ENCODE peak calls at places on chromosomes 1 and 21, in four cellular contexts. One of them, this sample, is unnamed.

GRCh38 chr1:60657926-60658325 is 424.4 kb upstream of the NFIA start:
- DNase-seq in stomach: no peak
- DNase-seq in cardiac muscle cell: no peak
- DNase-seq in progenitor cell of endocrine pancreas: no peak
- DNase-seq in this sample: no peak

GRCh38 chr1:152018537-152018936 is 18.3 kb downstream of the S100A11 start:
- DNase-seq in stomach: no peak
- DNase-seq in cardiac muscle cell: peak
- DNase-seq in progenitor cell of endocrine pancreas: no peak
- DNase-seq in this sample: no peak

GRCh38 chr1:171251741-171252300 is 3.5 kb downstream of the FMO1 start:
- DNase-seq in stomach: no peak
- DNase-seq in cardiac muscle cell: peak
- DNase-seq in progenitor cell of endocrine pancreas: peak
- DNase-seq in this sample: peak

GRCh38 chr1:178362784-178363183 is 134.0 kb downstream of the CLEC20A start:
- DNase-seq in stomach: no peak
- DNase-seq in cardiac muscle cell: peak
- DNase-seq in progenitor cell of endocrine pancreas: no peak
- DNase-seq in this sample: no peak

GRCh38 chr1:247322437-247322836 is 9.2 kb downstream of the ZNF496 start:
- DNase-seq in stomach: no peak
- DNase-seq in cardiac muscle cell: no peak
- DNase-seq in progenitor cell of endocrine pancreas: no peak
- DNase-seq in this sample: no peak

GRCh38 chr1:168187180-168187579 is 8.4 kb downstream of the TIPRL start:
- DNase-seq in stomach: no peak
- DNase-seq in cardiac muscle cell: no peak
- DNase-seq in progenitor cell of endocrine pancreas: no peak
- DNase-seq in this sample: no peak

GRCh38 chr21:34558960-34559631 is 47.1 kb upstream of the KCNE1 start:
- DNase-seq in stomach: no peak
- DNase-seq in cardiac muscle cell: no peak
- DNase-seq in progenitor cell of endocrine pancreas: no peak
- DNase-seq in this sample: no peak

GRCh38 chr1:84996846-84997666 is at the start of gene MCOLN2:
- DNase-seq in stomach: peak
- DNase-seq in cardiac muscle cell: peak
- DNase-seq in progenitor cell of endocrine pancreas: peak
- DNase-seq in this sample: peak

GRCh38 chr1:109256971-109257681 is 7.8 kb downstream of the CELSR2 start:
- DNase-seq in stomach: no peak
- DNase-seq in cardiac muscle cell: no peak
- DNase-seq in progenitor cell of endocrine pancreas: no peak
- DNase-seq in this sample: no peak

GRCh38 chr21:27290020-27290419 is 323.1 kb upstream of the ADAMTS5 start:
- DNase-seq in stomach: no peak
- DNase-seq in cardiac muscle cell: no peak
- DNase-seq in progenitor cell of endocrine pancreas: no peak
- DNase-seq in this sample: no peak

GRCh38 chr21:14977814-14978213 is 87.0 kb downstream of the NRIP1 start:
- DNase-seq in stomach: no peak
- DNase-seq in cardiac muscle cell: no peak
- DNase-seq in progenitor cell of endocrine pancreas: no peak
- DNase-seq in this sample: no peak

DNA sequence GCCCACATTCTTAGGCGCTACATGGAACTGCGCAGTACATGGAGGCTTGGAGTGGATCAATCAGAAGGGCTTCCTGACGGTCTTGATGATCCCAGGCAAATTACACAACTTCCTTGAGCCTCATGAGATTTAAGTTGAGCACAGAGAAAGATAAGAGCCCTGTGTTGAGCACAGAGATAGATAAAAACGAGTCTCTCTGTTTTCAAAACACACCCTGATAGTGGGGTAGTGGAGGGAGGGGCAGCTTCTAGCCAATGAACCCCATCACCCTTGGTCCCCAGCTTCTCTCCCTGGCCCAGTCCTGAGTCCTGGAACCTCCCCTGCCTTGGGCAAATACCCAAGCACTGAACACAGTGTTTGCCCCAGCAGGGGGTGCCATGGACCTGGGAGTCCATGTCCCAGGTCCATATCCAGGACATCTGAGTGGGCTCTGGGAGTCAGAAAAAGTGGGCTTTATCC is 9.1 kb downstream of the POU3F1 start:
- DNase-seq in stomach: no peak
- DNase-seq in cardiac muscle cell: peak
- DNase-seq in progenitor cell of endocrine pancreas: no peak
- DNase-seq in this sample: peak
- TF ChIP-seq CTCF in stomach: no peak
- TF ChIP-seq CTCF in cardiac muscle cell: peak
- TF ChIP-seq CTCF in progenitor cell of endocrine pancreas: peak
- TF ChIP-seq CTCF in this sample: no peak

DNA sequence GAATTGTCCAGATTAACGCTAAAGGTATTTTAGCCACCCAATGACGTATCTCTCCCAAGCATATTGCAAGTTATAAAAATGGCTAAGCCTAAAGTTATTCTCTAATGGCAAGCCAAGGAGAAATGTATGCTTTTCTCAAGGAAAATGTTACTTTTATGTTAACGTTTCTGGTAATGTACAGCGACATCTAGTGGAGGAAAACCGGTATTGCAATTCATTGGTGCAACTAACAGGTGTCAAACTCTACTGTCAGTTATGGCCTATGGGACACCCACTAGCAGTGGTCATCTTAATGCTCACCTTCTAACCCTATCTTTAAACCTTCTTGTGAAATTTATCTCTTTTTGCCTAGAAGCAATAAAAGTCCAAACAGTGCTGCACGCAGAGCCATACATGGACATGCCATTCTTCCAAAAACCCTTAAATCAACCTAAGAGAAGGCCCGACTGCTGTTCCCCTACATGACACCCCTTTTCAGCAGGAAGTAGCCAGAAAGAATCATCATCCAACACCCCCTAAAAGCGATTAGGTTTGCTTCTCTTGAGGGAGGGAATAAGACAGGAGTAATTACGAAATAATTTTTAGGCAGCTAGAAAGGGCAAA is 68.7 kb upstream of the LRIF1 start:
- DNase-seq in stomach: no peak
- DNase-seq in cardiac muscle cell: peak
- DNase-seq in progenitor cell of endocrine pancreas: peak
- DNase-seq in this sample: peak
- TF ChIP-seq CTCF in stomach: peak
- TF ChIP-seq CTCF in cardiac muscle cell: peak
- TF ChIP-seq CTCF in progenitor cell of endocrine pancreas: peak
- TF ChIP-seq CTCF in this sample: peak

GRCh38 chr21:37268186-37268503 is 1.0 kb upstream of the VPS26C start:
- DNase-seq in stomach: no peak
- DNase-seq in cardiac muscle cell: no peak
- DNase-seq in progenitor cell of endocrine pancreas: no peak
- DNase-seq in this sample: no peak

GRCh38 chr21:37267269-37268185 is at the start of gene VPS26C:
- DNase-seq in stomach: peak
- DNase-seq in cardiac muscle cell: peak
- DNase-seq in progenitor cell of endocrine pancreas: peak
- DNase-seq in this sample: peak

GRCh38 chr21:37263827-37264226 is 3.3 kb downstream of the VPS26C start:
- DNase-seq in stomach: no peak
- DNase-seq in cardiac muscle cell: no peak
- DNase-seq in progenitor cell of endocrine pancreas: no peak
- DNase-seq in this sample: no peak

GRCh38 chr21:37266515-37267221 is 466 bp downstream of the VPS26C start:
- DNase-seq in stomach: peak
- DNase-seq in cardiac muscle cell: peak
- DNase-seq in progenitor cell of endocrine pancreas: peak
- DNase-seq in this sample: no peak

DNA sequence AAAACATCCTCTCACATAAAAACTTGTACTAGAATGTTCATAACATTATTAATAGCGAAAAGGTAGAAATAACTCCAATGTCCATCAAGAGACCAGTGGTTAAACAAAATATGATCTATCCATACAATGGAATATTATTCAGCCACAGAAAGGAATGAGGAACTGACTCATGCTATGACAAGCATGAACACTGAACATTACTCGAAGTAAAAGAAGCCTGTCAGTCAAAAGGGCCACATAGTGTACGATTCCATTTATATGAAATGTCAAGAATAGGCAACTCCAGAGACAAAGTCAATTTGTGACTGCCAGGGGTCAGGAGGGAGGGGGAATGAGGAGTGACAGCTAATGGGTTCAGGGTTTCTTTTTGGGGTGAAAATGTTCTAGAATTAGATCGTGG is 2.3 kb downstream of the VPS26C start:
- DNase-seq in stomach: no peak
- DNase-seq in cardiac muscle cell: no peak
- DNase-seq in progenitor cell of endocrine pancreas: no peak
- DNase-seq in this sample: no peak
- TF ChIP-seq CTCF in stomach: no peak
- TF ChIP-seq CTCF in cardiac muscle cell: no peak
- TF ChIP-seq CTCF in progenitor cell of endocrine pancreas: no peak
- TF ChIP-seq CTCF in this sample: no peak

GRCh38 chr1:93000291-93000690 is 39.0 kb upstream of the DIPK1A start:
- DNase-seq in stomach: no peak
- DNase-seq in cardiac muscle cell: no peak
- DNase-seq in progenitor cell of endocrine pancreas: no peak
- DNase-seq in this sample: no peak

GRCh38 chr1:93000751-93001175 is 39.5 kb upstream of the DIPK1A start:
- DNase-seq in stomach: no peak
- DNase-seq in cardiac muscle cell: peak
- DNase-seq in progenitor cell of endocrine pancreas: no peak
- DNase-seq in this sample: no peak

GRCh38 chr1:93004566-93005251 is 43.4 kb upstream of the DIPK1A start:
- DNase-seq in stomach: no peak
- DNase-seq in cardiac muscle cell: no peak
- DNase-seq in progenitor cell of endocrine pancreas: no peak
- DNase-seq in this sample: no peak

GRCh38 chr1:93003981-93004380 is 42.7 kb upstream of the DIPK1A start:
- DNase-seq in stomach: no peak
- DNase-seq in cardiac muscle cell: no peak
- DNase-seq in progenitor cell of endocrine pancreas: no peak
- DNase-seq in this sample: no peak

GRCh38 chr1:93001893-93002292 is 40.6 kb upstream of the DIPK1A start:
- DNase-seq in stomach: no peak
- DNase-seq in cardiac muscle cell: no peak
- DNase-seq in progenitor cell of endocrine pancreas: no peak
- DNase-seq in this sample: no peak
- TF ChIP-seq CTCF in stomach: no peak
- TF ChIP-seq CTCF in cardiac muscle cell: no peak
- TF ChIP-seq CTCF in progenitor cell of endocrine pancreas: no peak
- TF ChIP-seq CTCF in this sample: no peak